ENCODE peak calls at places on chromosomes 4 and X, in four cellular contexts. G, V, C and I are unnamed samples.

GRCh38 chr4:100849319-100849718 is 331.5 kb upstream of the EMCN start:
- DNase-seq in V (no peak), C (no peak), G (no peak), I (no peak)

GRCh38 chr4:58761563-58761962 is 1651.4 kb upstream of the IGFBP7 start:
- DNase-seq in G (no peak), V (no peak), C (no peak), I (no peak)

GRCh38 chrX:1380672-1381233 is 11.2 kb downstream of the SLC25A6 start:
- DNase-seq in C (no peak), V (no peak), G (no peak), I (no peak)

GRCh38 chrX:71953946-71954345 is 43.3 kb downstream of the NHSL2 start:
- DNase-seq in V (no peak), C (no peak), G (no peak), I (no peak)

GRCh38 chrX:12903646-12904045 is 2.8 kb upstream of the TLR8 start:
- DNase-seq in G (no peak), C (no peak), V (no peak), I (no peak)

GRCh38 chrX:11367609-11368430 is 74.6 kb downstream of the AMELX start:
- DNase-seq in G (peak), C (no peak), V (peak), I (no peak)

GRCh38 chr4:69126030-69126429 is 29.8 kb downstream of the UGT2B7 start:
- DNase-seq in C (no peak), G (no peak), V (no peak), I (no peak)

GRCh38 chrX:71366674-71367256 is 608 bp downstream of the TAF1 start:
- DNase-seq in G (peak), V (peak), C (no peak), I (no peak)

GRCh38 chr4:28117067-28117756 is 1256.6 kb downstream of the STIM2 start:
- DNase-seq in V (no peak), G (no peak), C (no peak), I (no peak)

GRCh38 chrX:50725310-50725709 is 88.7 kb downstream of the SHROOM4 start:
- DNase-seq in C (no peak), G (no peak), V (no peak), I (no peak)

GRCh38 chr4:181819951-181820350 is 423.3 kb upstream of the TENM3 start:
- DNase-seq in V (peak), G (peak), C (no peak), I (no peak)

GRCh38 chr4:113823291-113823659 is 61.7 kb upstream of the CAMK2D start:
- DNase-seq in V (no peak), G (no peak), C (peak), I (peak)

DNA sequence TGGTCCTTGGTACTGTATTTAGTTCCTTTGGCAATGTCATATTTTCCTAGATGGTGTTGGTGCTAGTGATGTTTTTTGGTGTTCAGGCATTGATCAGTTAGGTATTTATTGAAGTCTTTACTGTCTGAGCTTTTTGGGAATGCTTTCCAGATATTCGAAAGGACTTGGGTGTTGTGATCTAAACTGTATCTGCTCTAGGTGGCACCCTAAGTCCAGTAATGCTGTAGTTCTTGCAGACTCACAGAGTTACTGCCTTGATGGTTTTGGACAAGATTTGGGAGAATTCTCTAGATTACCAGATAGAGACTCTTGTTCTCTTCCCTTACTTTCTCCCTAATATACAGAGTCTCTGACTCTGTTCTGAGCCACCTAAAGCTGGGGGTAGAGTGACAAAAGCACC is 513.6 kb upstream of the PITX2 start:
- DNase-seq in V (peak), C (no peak), G (peak), I (no peak)
- TF ChIP-seq CTCF in V (peak), C (no peak), G (peak), I (peak)

GRCh38 chr4:121072080-121072835 is at the start of gene NDNF:
- DNase-seq in V (no peak), C (no peak), G (peak), I (no peak)

GRCh38 chr4:121070274-121070673 is 2.1 kb downstream of the NDNF start:
- DNase-seq in G (no peak), C (no peak), V (no peak), I (no peak)

GRCh38 chr4:121072836-121073362 is 564 bp upstream of the NDNF start:
- DNase-seq in G (no peak), C (no peak), V (no peak), I (no peak)

GRCh38 chr4:121070696-121071639 is 1.4 kb downstream of the NDNF start:
- DNase-seq in G (peak), V (no peak), C (no peak), I (no peak)

GRCh38 chr4:121071640-121072037 is 696 bp downstream of the NDNF start:
- DNase-seq in V (no peak), G (no peak), C (no peak), I (no peak)
- H3K4me3 ChIP-seq in V (peak), G (peak), C (no peak), I (peak)

GRCh38 chr4:67327245-67327860 is 217.9 kb downstream of the CENPC start:
- DNase-seq in V (peak), C (peak), G (peak), I (peak)
- TF ChIP-seq CTCF in V (peak), C (peak), G (peak), I (peak)

DNA sequence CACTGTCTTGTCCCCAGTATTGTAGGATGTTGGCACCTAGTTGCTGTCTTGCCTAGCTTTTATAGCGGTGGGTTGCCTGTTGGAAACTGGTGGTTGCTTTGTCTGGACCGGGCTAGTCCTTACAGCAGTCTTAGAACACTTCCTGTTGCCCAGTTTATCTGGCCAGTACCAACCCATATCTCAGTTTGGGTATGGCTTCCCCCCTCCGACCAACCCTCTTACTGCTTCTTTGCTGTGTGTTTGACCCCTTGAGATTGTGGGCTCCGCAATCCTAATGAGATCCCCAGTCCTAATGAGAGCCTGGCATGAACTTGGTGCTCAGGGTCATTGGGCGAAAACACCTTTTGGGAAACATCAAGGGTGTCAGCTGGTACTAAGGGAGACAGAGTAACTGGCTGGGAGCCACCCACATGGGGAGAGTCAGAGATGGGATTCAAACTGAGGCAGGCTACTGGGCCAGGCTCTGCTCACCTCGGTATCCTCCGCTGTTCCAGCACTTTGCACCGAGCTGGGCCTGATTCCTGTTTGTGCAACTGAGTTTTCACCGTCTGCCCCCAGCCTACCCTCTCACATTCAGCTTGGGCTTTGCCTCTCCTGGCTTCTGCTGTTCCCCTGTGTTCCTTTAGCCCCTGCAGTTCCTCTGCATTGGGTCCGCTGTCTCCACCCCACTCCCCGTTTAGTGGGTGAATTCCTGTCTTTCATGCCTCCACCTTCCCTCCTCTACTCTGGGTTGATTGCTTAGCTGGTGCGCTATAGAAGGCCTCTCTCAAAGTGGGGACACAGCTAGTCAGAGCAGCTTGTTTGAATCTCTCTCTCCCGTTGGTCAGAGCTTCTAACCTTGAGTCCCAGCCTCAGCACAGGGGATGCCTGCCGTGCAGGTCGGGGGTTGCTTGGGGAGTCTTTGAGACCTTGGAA is 1.6 kb downstream of the TBC1D14 start:
- DNase-seq in C (no peak), G (no peak), V (no peak), I (no peak)
- H3K4me3 ChIP-seq in C (no peak), G (no peak), V (no peak), I (peak)